ENCODE peak calls at places on chromosomes 6 and 20, in four cellular contexts. One of them, this sample, is unnamed.

GRCh38 chr20:63310265-63310971 is 17.4 kb downstream of the COL20A1 start:
- DNase-seq in WTC11: no peak
- DNase-seq in SK-N-SH: no peak
- DNase-seq in K562: no peak
- DNase-seq in this sample: no peak

GRCh38 chr6:154749341-154749740 is 16.1 kb downstream of the SCAF8 start:
- DNase-seq in K562: no peak
- DNase-seq in WTC11: no peak
- DNase-seq in SK-N-SH: no peak
- DNase-seq in this sample: no peak

GRCh38 chr6:67956352-67956751 is 678.7 kb upstream of the ADGRB3 start:
- DNase-seq in K562: no peak
- DNase-seq in SK-N-SH: no peak
- DNase-seq in WTC11: no peak
- DNase-seq in this sample: no peak

GRCh38 chr20:31951530-31952453 is at the start of gene PDRG1:
- DNase-seq in K562: peak
- DNase-seq in SK-N-SH: peak
- DNase-seq in WTC11: peak
- DNase-seq in this sample: peak

GRCh38 chr6:14571728-14572127 is 454.2 kb downstream of the CD83 start:
- DNase-seq in SK-N-SH: no peak
- DNase-seq in K562: no peak
- DNase-seq in WTC11: no peak
- DNase-seq in this sample: no peak

GRCh38 chr6:149064026-149065017 is 253.2 kb upstream of the TAB2 start:
- DNase-seq in SK-N-SH: no peak
- DNase-seq in K562: no peak
- DNase-seq in WTC11: no peak
- DNase-seq in this sample: no peak

GRCh38 chr6:3841066-3841454 is 8.1 kb upstream of the FAM50B start:
- DNase-seq in WTC11: no peak
- DNase-seq in SK-N-SH: no peak
- DNase-seq in K562: no peak
- DNase-seq in this sample: no peak

GRCh38 chr6:45586216-45587171 is 208.8 kb upstream of the SUPT3H start:
- DNase-seq in WTC11: no peak
- DNase-seq in K562: no peak
- DNase-seq in SK-N-SH: no peak
- DNase-seq in this sample: no peak

GRCh38 chr20:1001981-1002681 is at the start of gene RSPO4:
- DNase-seq in SK-N-SH: peak
- DNase-seq in WTC11: peak
- DNase-seq in K562: no peak
- DNase-seq in this sample: no peak

GRCh38 chr6:85771455-85771854 is 128.8 kb upstream of the SYNCRIP start:
- DNase-seq in SK-N-SH: no peak
- DNase-seq in K562: no peak
- DNase-seq in WTC11: no peak
- DNase-seq in this sample: no peak

GRCh38 chr6:90940812-90941481 is 354.1 kb upstream of the MAP3K7 start:
- DNase-seq in K562: peak
- DNase-seq in WTC11: no peak
- DNase-seq in SK-N-SH: peak
- DNase-seq in this sample: no peak

GRCh38 chr20:53413188-53413631 is 180.4 kb downstream of the ZNF217 start:
- DNase-seq in WTC11: peak
- DNase-seq in SK-N-SH: no peak
- DNase-seq in K562: peak
- DNase-seq in this sample: peak

GRCh38 chr20:8449120-8449519 is 317.1 kb downstream of the PLCB1 start:
- DNase-seq in SK-N-SH: no peak
- DNase-seq in WTC11: no peak
- DNase-seq in K562: no peak
- DNase-seq in this sample: no peak

GRCh38 chr6:33029297-33030184 is 20.1 kb upstream of the HLA-DOA start:
- DNase-seq in SK-N-SH: no peak
- DNase-seq in K562: no peak
- DNase-seq in WTC11: no peak
- DNase-seq in this sample: no peak

GRCh38 chr6:66699385-66699784 is 992.4 kb upstream of the EYS start:
- DNase-seq in SK-N-SH: no peak
- DNase-seq in WTC11: no peak
- DNase-seq in K562: no peak
- DNase-seq in this sample: no peak

GRCh38 chr20:34985439-34986310 is 30.0 kb downstream of the MYH7B start:
- DNase-seq in K562: no peak
- DNase-seq in WTC11: no peak
- DNase-seq in SK-N-SH: no peak
- DNase-seq in this sample: no peak

GRCh38 chr6:168030218-168030693 is 32.8 kb downstream of the KIF25 start:
- DNase-seq in K562: no peak
- DNase-seq in SK-N-SH: no peak
- DNase-seq in WTC11: no peak
- DNase-seq in this sample: no peak

GRCh38 chr6:168031411-168032382 is 34.2 kb downstream of the KIF25 start:
- DNase-seq in SK-N-SH: no peak
- DNase-seq in WTC11: no peak
- DNase-seq in K562: no peak
- DNase-seq in this sample: no peak

GRCh38 chr6:168030881-168031280 is 33.4 kb downstream of the KIF25 start:
- DNase-seq in SK-N-SH: no peak
- DNase-seq in K562: no peak
- DNase-seq in WTC11: no peak
- DNase-seq in this sample: no peak

GRCh38 chr6:168028181-168028580 is 30.7 kb downstream of the KIF25 start:
- DNase-seq in SK-N-SH: no peak
- DNase-seq in WTC11: no peak
- DNase-seq in K562: no peak
- DNase-seq in this sample: no peak

DNA sequence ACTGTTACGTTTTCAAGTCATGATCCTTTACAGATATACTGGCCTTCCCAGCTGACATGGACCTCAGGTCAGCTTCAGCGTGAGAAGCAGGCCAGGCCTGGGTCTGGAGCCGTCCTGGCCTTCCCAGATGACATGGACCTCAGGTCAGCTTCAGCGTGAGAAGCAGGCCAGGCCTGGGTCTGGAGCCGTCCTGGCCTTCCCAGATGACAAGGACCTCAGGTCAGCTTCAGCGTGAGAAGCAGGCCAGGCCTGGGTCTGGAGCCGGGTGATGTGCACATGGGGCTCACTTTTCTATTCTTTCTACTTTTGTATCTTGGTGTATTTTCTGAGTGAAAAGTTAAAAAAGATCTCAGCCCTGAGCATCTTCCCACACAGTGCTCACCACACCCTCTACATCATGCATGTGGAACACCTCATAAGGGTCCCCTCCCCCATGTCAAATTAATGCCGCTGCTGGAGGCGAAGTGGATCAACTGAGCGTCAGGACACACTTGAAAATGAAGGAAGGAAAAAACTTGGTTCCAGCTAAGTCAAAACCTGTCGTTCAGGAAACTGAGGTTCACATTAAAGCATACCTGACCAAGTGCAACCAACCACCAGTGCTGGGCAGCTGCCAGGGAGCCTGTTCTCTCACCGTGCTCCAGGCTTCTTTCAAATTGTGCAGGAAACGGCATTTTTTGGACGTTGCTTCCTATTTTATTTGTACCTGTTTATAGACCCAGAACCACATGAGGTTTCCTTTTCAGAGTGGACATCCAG is 32.2 kb downstream of the KIF25 start:
- DNase-seq in SK-N-SH: no peak
- DNase-seq in K562: no peak
- DNase-seq in WTC11: no peak
- DNase-seq in this sample: no peak
- TF ChIP-seq TEAD4 in SK-N-SH: no peak
- TF ChIP-seq TEAD4 in K562: no peak
- TF ChIP-seq TEAD4 in WTC11: no peak
- TF ChIP-seq TEAD4 in this sample: no peak

GRCh38 chr20:41630846-41631245 is 12.7 kb upstream of the CHD6 start:
- DNase-seq in SK-N-SH: no peak
- DNase-seq in K562: no peak
- DNase-seq in WTC11: no peak
- DNase-seq in this sample: no peak

GRCh38 chr20:41627611-41628244 is 9.6 kb upstream of the CHD6 start:
- DNase-seq in SK-N-SH: no peak
- DNase-seq in WTC11: no peak
- DNase-seq in K562: no peak
- DNase-seq in this sample: no peak

GRCh38 chr20:41632896-41633295 is 14.7 kb upstream of the CHD6 start:
- DNase-seq in WTC11: no peak
- DNase-seq in SK-N-SH: no peak
- DNase-seq in K562: no peak
- DNase-seq in this sample: no peak

GRCh38 chr20:41635158-41635557 is 17.0 kb upstream of the CHD6 start:
- DNase-seq in WTC11: no peak
- DNase-seq in SK-N-SH: no peak
- DNase-seq in K562: no peak
- DNase-seq in this sample: no peak

DNA sequence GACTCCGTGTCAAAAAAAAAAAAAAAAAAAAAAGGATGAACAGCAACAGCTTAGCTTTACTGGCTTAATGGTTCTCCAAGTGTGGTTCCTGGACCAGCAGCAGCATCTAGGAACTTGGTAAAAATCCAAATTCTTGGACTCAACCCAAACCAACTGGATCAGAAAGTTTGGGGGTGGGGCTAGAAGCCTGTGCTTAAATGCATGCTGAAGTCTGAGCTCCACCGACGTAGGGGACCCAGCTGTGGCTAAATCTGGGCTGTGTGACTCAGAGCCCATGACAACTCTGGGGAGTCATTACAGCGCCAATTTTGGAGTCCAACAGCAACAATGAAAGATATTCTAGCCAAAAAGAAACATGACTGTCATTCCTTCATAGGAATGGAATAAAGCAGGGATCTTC is 13.6 kb upstream of the CHD6 start:
- DNase-seq in WTC11: no peak
- DNase-seq in SK-N-SH: no peak
- DNase-seq in K562: no peak
- DNase-seq in this sample: no peak
- TF ChIP-seq TEAD4 in WTC11: no peak
- TF ChIP-seq TEAD4 in SK-N-SH: no peak
- TF ChIP-seq TEAD4 in K562: no peak
- TF ChIP-seq TEAD4 in this sample: no peak

GRCh38 chr20:50850721-50851286 is 55.9 kb downstream of the BCAS4 start:
- DNase-seq in WTC11: peak
- DNase-seq in SK-N-SH: no peak
- DNase-seq in K562: no peak
- DNase-seq in this sample: peak

GRCh38 chr20:50855498-50856474 is 60.9 kb downstream of the BCAS4 start:
- DNase-seq in WTC11: peak
- DNase-seq in SK-N-SH: peak
- DNase-seq in K562: no peak
- DNase-seq in this sample: no peak

GRCh38 chr20:50854512-50855249 is 59.8 kb downstream of the BCAS4 start:
- DNase-seq in K562: peak
- DNase-seq in WTC11: no peak
- DNase-seq in SK-N-SH: no peak
- DNase-seq in this sample: no peak

GRCh38 chr20:50848846-50849673 is 54.2 kb downstream of the BCAS4 start:
- DNase-seq in SK-N-SH: peak
- DNase-seq in K562: no peak
- DNase-seq in WTC11: no peak
- DNase-seq in this sample: no peak

DNA sequence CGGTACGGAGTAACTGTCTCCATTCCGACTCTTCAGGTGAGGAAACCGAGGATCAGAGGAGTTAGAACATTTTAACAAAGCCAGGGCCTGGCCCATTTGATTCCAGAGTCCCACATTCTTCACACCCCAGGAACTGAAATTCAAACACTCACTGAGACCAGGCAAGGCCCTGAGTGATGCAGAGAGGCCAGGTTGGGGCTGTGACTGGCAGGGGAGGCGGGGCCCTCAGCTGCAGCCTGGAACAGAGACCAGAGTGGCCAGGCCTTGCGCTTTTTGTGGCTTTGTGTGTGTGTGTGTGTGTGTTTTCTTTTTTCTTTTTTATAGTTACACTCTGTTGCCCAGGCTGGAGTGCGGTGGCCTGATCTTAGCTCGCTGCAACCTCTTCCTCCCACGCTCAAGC is 57.2 kb downstream of the BCAS4 start:
- DNase-seq in SK-N-SH: no peak
- DNase-seq in WTC11: no peak
- DNase-seq in K562: no peak
- DNase-seq in this sample: no peak
- TF ChIP-seq TEAD4 in SK-N-SH: no peak
- TF ChIP-seq TEAD4 in WTC11: no peak
- TF ChIP-seq TEAD4 in K562: no peak
- TF ChIP-seq TEAD4 in this sample: no peak

GRCh38 chr20:22966787-22967464 is 68.2 kb upstream of the SSTR4 start:
- DNase-seq in WTC11: no peak
- DNase-seq in SK-N-SH: no peak
- DNase-seq in K562: no peak
- DNase-seq in this sample: no peak
- TF ChIP-seq TEAD4 in WTC11: no peak
- TF ChIP-seq TEAD4 in SK-N-SH: no peak
- TF ChIP-seq TEAD4 in K562: no peak
- TF ChIP-seq TEAD4 in this sample: no peak

This sample was measured in H1.